ENCODE peak calls at places on chromosomes 2 and 18, in seven cellular contexts. P is endothelial cell, O is GM23338, L is foreskin fibroblast, H is astrocyte of the spinal cord, J is tibial artery, N is left ventricle myocardium inferior. R is an unnamed sample.
A peak's percentile ranks its signal among the peaks of the same experiment; 100 is the strongest.

GRCh38 chr2:203534486-203535077 is 519 bp downstream of the RAPH1 start:
- DNase-seq in P (no peak), O (no peak), L (peak; percentile 42), H (no peak), J (peak; percentile 21), N (peak; percentile 50), R (no peak)

GRCh38 chr18:29501952-29502351 is 1325.0 kb upstream of the CDH2 start:
- DNase-seq in P (no peak), O (no peak), L (peak; percentile 79), H (peak; percentile 61), J (no peak), N (no peak), R (no peak)

GRCh38 chr2:14047491-14047890 is 585.0 kb upstream of the LRATD1 start:
- DNase-seq in P (no peak), O (no peak), L (no peak), H (no peak), J (no peak), N (no peak), R (no peak)

GRCh38 chr2:10361220-10361588 is 58.5 kb downstream of the HPCAL1 start:
- DNase-seq in P (no peak), O (no peak), L (no peak), H (no peak), J (no peak), N (no peak), R (peak; percentile 7)

GRCh38 chr18:54075681-54076080 is 148.8 kb downstream of the MBD2 start:
- DNase-seq in P (no peak), O (no peak), L (no peak), H (no peak), J (no peak), N (no peak), R (no peak)

GRCh38 chr2:162091325-162092007 is 17.5 kb upstream of the DPP4 start:
- DNase-seq in P (no peak), O (peak; percentile 64), L (peak; percentile 45), H (peak; percentile 28), J (no peak), N (no peak), R (no peak)

GRCh38 chr2:216920150-216920846 is 60.4 kb upstream of the TNP1 start:
- DNase-seq in P (no peak), O (no peak), L (no peak), H (no peak), J (no peak), N (peak; percentile 22), R (no peak)

GRCh38 chr18:36403896-36404824 is 106.6 kb downstream of the FHOD3 start:
- DNase-seq in P (no peak), O (no peak), L (no peak), H (no peak), J (no peak), N (no peak), R (no peak)

GRCh38 chr2:176536739-176537138 is 267.5 kb downstream of the MTX2 start:
- DNase-seq in P (no peak), O (no peak), L (no peak), H (no peak), J (no peak), N (no peak), R (no peak)

GRCh38 chr2:25899404-25899925 is 21.2 kb upstream of the ASXL2 start:
- DNase-seq in P (no peak), O (no peak), L (no peak), H (no peak), J (no peak), N (no peak), R (no peak)

GRCh38 chr2:18402-19271 is 27.7 kb downstream of the FAM110C start:
- DNase-seq in P (no peak), O (peak; percentile 48), L (no peak), H (no peak), J (no peak), N (no peak), R (no peak)

GRCh38 chr2:160522951-160523700 is 29.5 kb upstream of the RBMS1 start:
- DNase-seq in P (no peak), O (no peak), L (peak; percentile 59), H (peak; percentile 85), J (no peak), N (no peak), R (no peak)

GRCh38 chr2:159807183-159808037 is 9.4 kb upstream of the CD302 start:
- DNase-seq in P (peak; percentile 51), O (peak; percentile 83), L (peak; percentile 69), H (peak; percentile 64), J (peak; percentile 37), N (no peak), R (no peak)

GRCh38 chr18:56382541-56382940 is 255.9 kb downstream of the TXNL1 start:
- DNase-seq in P (no peak), O (no peak), L (no peak), H (peak; percentile 6), J (no peak), N (no peak), R (no peak)

GRCh38 chr2:2524340-2524941 is 193.4 kb upstream of the MYT1L start:
- DNase-seq in P (no peak), O (no peak), L (no peak), H (no peak), J (no peak), N (no peak), R (no peak)

GRCh38 chr2:112121682-112122254 is 16.4 kb upstream of the FBLN7 start:
- DNase-seq in P (no peak), O (peak; percentile 68), L (peak; percentile 66), H (peak; percentile 63), J (no peak), N (no peak), R (peak; percentile 24)

GRCh38 chr18:35511428-35511827 is 13.7 kb upstream of the INO80C start:
- DNase-seq in P (no peak), O (no peak), L (no peak), H (no peak), J (no peak), N (no peak), R (no peak)

GRCh38 chr2:166127217-166128155 is at the start of gene SCN1A:
- DNase-seq in P (no peak), O (peak; percentile 81), L (peak; percentile 60), H (peak; percentile 62), J (no peak), N (no peak), R (peak; percentile 20)

GRCh38 chr2:4272261-4272858 is 569.0 kb downstream of the DCDC2C start:
- DNase-seq in P (no peak), O (no peak), L (no peak), H (no peak), J (no peak), N (no peak), R (no peak)

GRCh38 chr2:197828464-197829135 is 24.2 kb downstream of the PLCL1 start:
- DNase-seq in P (no peak), O (no peak), L (peak; percentile 80), H (no peak), J (no peak), N (no peak), R (no peak)

GRCh38 chr2:201964011-201964410 is 69.6 kb upstream of the FZD7 start:
- DNase-seq in P (no peak), O (no peak), L (no peak), H (no peak), J (no peak), N (no peak), R (no peak)

GRCh38 chr18:75200071-75200470 is 8.9 kb downstream of the PTGR3 start:
- DNase-seq in P (no peak), O (no peak), L (peak; percentile 86), H (peak; percentile 41), J (no peak), N (no peak), R (no peak)

GRCh38 chr2:170886391-170886790 is 42.7 kb upstream of the GORASP2 start:
- DNase-seq in P (no peak), O (no peak), L (peak; percentile 70), H (peak; percentile 65), J (no peak), N (no peak), R (peak; percentile 16)

GRCh38 chr2:220963930-220964329 is 608.2 kb downstream of the EPHA4 start:
- DNase-seq in P (no peak), O (peak; percentile 10), L (no peak), H (no peak), J (no peak), N (no peak), R (no peak)

GRCh38 chr2:4140284-4140962 is 437.0 kb downstream of the DCDC2C start:
- DNase-seq in P (no peak), O (no peak), L (no peak), H (no peak), J (no peak), N (no peak), R (no peak)

DNA sequence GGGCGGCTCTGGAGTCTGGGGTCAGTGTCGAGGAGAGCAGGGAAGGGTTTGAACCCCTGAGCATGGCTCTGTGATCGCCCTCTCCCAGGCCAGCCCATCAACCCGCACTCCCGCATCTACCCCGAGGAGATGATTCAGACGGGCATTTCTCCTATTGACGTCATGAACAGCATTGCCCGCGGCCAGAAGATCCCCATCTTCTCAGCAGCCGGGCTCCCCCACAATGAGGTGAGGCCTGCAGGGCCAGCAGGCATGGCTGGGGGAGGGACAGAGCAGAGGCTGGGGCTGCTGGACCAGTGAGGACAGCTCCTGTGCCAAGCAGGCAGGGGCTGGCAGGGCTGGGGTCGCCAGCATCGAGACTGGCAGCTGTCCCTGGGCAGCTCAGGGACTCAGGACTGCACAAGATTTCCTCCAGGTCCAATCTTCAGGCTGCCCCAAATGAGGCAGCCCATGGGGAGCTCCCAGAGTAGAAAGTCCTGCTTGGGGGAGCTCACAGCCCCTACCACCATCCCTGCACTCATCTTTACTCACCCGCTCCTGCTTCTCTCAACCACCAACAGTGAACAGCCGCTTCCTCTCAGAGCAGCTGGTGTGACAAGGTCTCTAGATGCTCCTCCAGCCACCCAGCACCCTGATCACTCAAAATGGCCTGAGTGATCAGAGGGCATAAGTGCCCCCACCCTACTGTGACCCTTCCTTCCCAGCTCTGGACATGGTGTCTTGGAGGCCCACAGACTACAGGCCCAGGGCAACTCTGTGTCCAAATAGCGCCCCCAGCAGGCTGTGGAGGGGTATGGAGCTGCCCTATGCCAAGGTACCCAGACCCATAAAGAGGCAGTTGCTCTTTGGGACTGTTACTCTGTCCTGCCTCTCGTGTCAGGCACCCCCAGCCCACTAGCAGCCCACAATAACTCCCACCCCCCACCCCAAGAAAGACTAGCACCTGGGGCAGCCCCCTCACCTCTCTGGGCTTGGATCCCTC is 18.3 kb upstream of the ANKRD53 start:
- DNase-seq in P (no peak), O (peak; percentile 72), L (no peak), H (no peak), J (peak; percentile 14), N (no peak), R (no peak)
- TF ChIP-seq CTCF in P (peak; percentile 44), O (peak; percentile 74), L (no peak), H (peak; percentile 17), J (no peak), N (no peak), R (no peak)

GRCh38 chr18:11387880-11388279 is 221.5 kb upstream of the SLC35G4 start:
- DNase-seq in P (no peak), O (peak; percentile 46), L (peak; percentile 50), H (no peak), J (peak; percentile 72), N (peak; percentile 63), R (no peak)
- TF ChIP-seq CTCF in P (no peak), O (peak; percentile 29), L (no peak), H (peak; percentile 33), J (peak; percentile 55), N (peak; percentile 73), R (no peak)

GRCh38 chr2:237310515-237311114 is 103.3 kb downstream of the COL6A3 start:
- DNase-seq in P (no peak), O (peak; percentile 26), L (no peak), H (peak; percentile 47), J (no peak), N (no peak), R (no peak)
- TF ChIP-seq CTCF in P (no peak), O (peak; percentile 31), L (no peak), H (no peak), J (no peak), N (no peak), R (no peak)

GRCh38 chr18:48605408-48605845 is 66.6 kb downstream of the CTIF start:
- DNase-seq in P (peak; percentile 62), O (peak; percentile 87), L (peak; percentile 38), H (peak; percentile 35), J (no peak), N (no peak), R (no peak)
- TF ChIP-seq CTCF in P (peak; percentile 34), O (peak; percentile 70), L (peak; percentile 12), H (peak; percentile 50), J (no peak), N (no peak), R (no peak)